ENCODE peak calls at places on chromosome 1, in ten cellular contexts. N is heart right ventricle; Z is uterus; A is aorta; P is CD8-positive, alpha-beta memory T cell; V is DND-41; H is cardiac muscle cell; G is heart left ventricle; D is CD4-positive, alpha-beta T cell; L is iPS DF 6.9. O is an unnamed sample.

GRCh38 chr1:222105393-222105737 is 363.5 kb upstream of the DUSP10 start:
- DNase-seq in N (no peak), Z (no peak), A (no peak), P (no peak), V (no peak), H (no peak), G (no peak), D (no peak), L (no peak), O (no peak)

GRCh38 chr1:173506437-173506836 is 29.3 kb downstream of the PRDX6 start:
- DNase-seq in N (no peak), Z (no peak), A (no peak), P (no peak), V (no peak), H (no peak), G (no peak), D (no peak), L (no peak), O (no peak)

GRCh38 chr1:27137544-27138075 is 17.3 kb downstream of the SLC9A1 start:
- DNase-seq in N (no peak), Z (no peak), A (peak; percentile 83), P (no peak), V (no peak), H (peak; percentile 31), G (peak; percentile 62), D (no peak), L (no peak), O (no peak)

GRCh38 chr1:59543211-59543668 is 246.3 kb downstream of the FGGY start:
- DNase-seq in N (no peak), Z (no peak), A (no peak), P (no peak), V (no peak), H (no peak), G (no peak), D (no peak), L (no peak), O (no peak)

GRCh38 chr1:97186381-97186780 is 464.8 kb downstream of the PTBP2 start:
- DNase-seq in N (no peak), Z (no peak), A (no peak), P (no peak), V (no peak), H (no peak), G (no peak), D (no peak), L (no peak), O (no peak)

GRCh38 chr1:53442297-53442696 is 16.9 kb upstream of the DMRTB1 start:
- DNase-seq in N (no peak), Z (no peak), A (no peak), P (no peak), V (no peak), H (no peak), G (no peak), D (no peak), L (no peak), O (no peak)

GRCh38 chr1:242877229-242877628 is 352.7 kb upstream of the PLD5 start:
- DNase-seq in N (peak; percentile 28), Z (no peak), A (no peak), P (no peak), V (no peak), H (peak; percentile 94), G (peak; percentile 31), D (no peak), L (no peak), O (no peak)

GRCh38 chr1:201009967-201010645 is 13.4 kb downstream of the KIF21B start:
- DNase-seq in N (no peak), Z (no peak), A (no peak), P (no peak), V (no peak), H (no peak), G (no peak), D (no peak), L (no peak), O (no peak)

GRCh38 chr1:33497410-33497809 is 25.0 kb downstream of the ZSCAN20 start:
- DNase-seq in N (no peak), Z (no peak), A (no peak), P (no peak), V (no peak), H (no peak), G (no peak), D (no peak), L (no peak), O (no peak)
- H3K9me3 ChIP-seq in N (peaks cover 51% of the 10 kb centered on the region), Z (no peaks in the 10 kb centered on the region), A (peaks cover 19% of the 10 kb centered on the region), P (peaks cover 27% of the 10 kb centered on the region), V (peaks cover 29% of the 10 kb centered on the region), H (peaks cover 14% of the 10 kb centered on the region), G (peaks cover 29% of the 10 kb centered on the region), D (peaks cover 46% of the 10 kb centered on the region), L (peaks cover 12% of the 10 kb centered on the region), O (peaks cover 15% of the 10 kb centered on the region)

GRCh38 chr1:30299393-30299792 is 424.0 kb downstream of the MATN1 start:
- DNase-seq in N (no peak), Z (no peak), A (no peak), P (no peak), V (no peak), H (no peak), G (no peak), D (no peak), L (no peak), O (no peak)
- H3K9me3 ChIP-seq in N (peaks cover 17% of the 10 kb centered on the region), Z (no peaks in the 10 kb centered on the region), A (peaks cover 2% of the 10 kb centered on the region), P (no peaks in the 10 kb centered on the region), V (peaks cover 8% of the 10 kb centered on the region), H (no peaks in the 10 kb centered on the region), G (no peaks in the 10 kb centered on the region), D (no peaks in the 10 kb centered on the region), L (no peaks in the 10 kb centered on the region), O (no peaks in the 10 kb centered on the region)

DNA sequence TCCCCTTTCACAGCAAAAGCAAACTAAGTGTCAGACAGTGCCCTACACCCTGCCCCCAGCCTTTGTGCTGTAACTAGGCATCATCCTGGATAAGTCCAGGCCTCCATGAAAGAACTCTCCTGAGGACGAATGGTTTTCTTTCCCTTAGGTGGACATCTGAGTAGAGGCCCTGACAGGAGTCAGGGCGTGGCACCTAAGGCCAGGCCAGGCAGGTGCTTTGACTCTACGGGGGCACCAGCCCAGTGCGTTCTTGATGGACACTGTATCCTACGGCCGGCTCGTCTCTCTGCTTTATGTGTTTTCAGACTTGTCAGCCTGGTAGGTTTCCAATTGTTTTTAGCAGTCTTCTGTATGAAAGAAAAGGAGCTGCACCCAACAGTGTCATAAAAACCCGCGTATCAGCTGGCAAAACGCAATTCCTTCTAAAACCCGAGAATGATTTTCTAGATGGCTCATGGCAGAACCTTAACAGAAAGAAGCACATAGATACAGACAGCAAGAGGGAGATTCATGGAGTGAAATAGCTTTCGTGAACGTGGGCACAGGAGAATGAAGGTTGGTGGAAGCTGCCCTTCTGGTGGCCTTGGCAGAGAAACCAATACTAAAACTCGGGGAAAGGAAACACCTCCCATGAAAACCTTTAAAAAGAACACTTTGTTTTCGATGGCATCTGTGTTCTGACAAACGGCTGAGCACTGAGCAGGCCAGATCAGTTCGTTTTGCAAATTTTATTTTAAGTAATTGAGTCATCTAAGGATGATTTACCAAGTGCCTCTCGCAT is 51.7 kb upstream of the AJAP1 start:
- DNase-seq in N (no peak), Z (no peak), A (no peak), P (no peak), V (no peak), H (no peak), G (no peak), D (no peak), L (no peak), O (no peak)
- H3K9me3 ChIP-seq in N (peaks cover 1% of the 10 kb centered on the region), Z (no peaks in the 10 kb centered on the region), A (no peaks in the 10 kb centered on the region), P (no peaks in the 10 kb centered on the region), V (no peaks in the 10 kb centered on the region), H (no peaks in the 10 kb centered on the region), G (no peaks in the 10 kb centered on the region), D (no peaks in the 10 kb centered on the region), L (peaks cover 12% of the 10 kb centered on the region), O (no peaks in the 10 kb centered on the region)

GRCh38 chr1:57910331-57910730 is 486.5 kb upstream of the DAB1 start:
- DNase-seq in N (no peak), Z (no peak), A (no peak), P (no peak), V (no peak), H (no peak), G (no peak), D (no peak), L (no peak), O (no peak)
- H3K9me3 ChIP-seq in N (peaks cover 13% of the 10 kb centered on the region), Z (no peaks in the 10 kb centered on the region), A (peaks cover 2% of the 10 kb centered on the region), P (no peaks in the 10 kb centered on the region), V (no peaks in the 10 kb centered on the region), H (no peaks in the 10 kb centered on the region), G (no peaks in the 10 kb centered on the region), D (no peaks in the 10 kb centered on the region), L (no peaks in the 10 kb centered on the region), O (no peaks in the 10 kb centered on the region)

GRCh38 chr1:8422439-8423133 is 104.7 kb downstream of the SLC45A1 start:
- DNase-seq in N (peak; percentile 33), Z (peak; percentile 61), A (no peak), P (no peak), V (peak; percentile 18), H (peak; percentile 43), G (peak; percentile 40), D (no peak), L (no peak), O (no peak)

GRCh38 chr1:8423134-8423701 is 105.3 kb downstream of the SLC45A1 start:
- DNase-seq in N (peak; percentile 38), Z (peak; percentile 42), A (peak; percentile 63), P (peak; percentile 61), V (peak; percentile 45), H (peak; percentile 57), G (peak; percentile 43), D (peak; percentile 54), L (no peak), O (peak; percentile 24)

GRCh38 chr1:8425150-8425780 is 107.4 kb downstream of the SLC45A1 start:
- DNase-seq in N (no peak), Z (no peak), A (no peak), P (no peak), V (no peak), H (no peak), G (no peak), D (no peak), L (no peak), O (no peak)

GRCh38 chr1:8424539-8425116 is 106.7 kb downstream of the SLC45A1 start:
- DNase-seq in N (peak; percentile 27), Z (no peak), A (peak; percentile 53), P (peak; percentile 62), V (peak; percentile 42), H (peak; percentile 68), G (peak; percentile 53), D (peak; percentile 60), L (no peak), O (peak; percentile 41)

DNA sequence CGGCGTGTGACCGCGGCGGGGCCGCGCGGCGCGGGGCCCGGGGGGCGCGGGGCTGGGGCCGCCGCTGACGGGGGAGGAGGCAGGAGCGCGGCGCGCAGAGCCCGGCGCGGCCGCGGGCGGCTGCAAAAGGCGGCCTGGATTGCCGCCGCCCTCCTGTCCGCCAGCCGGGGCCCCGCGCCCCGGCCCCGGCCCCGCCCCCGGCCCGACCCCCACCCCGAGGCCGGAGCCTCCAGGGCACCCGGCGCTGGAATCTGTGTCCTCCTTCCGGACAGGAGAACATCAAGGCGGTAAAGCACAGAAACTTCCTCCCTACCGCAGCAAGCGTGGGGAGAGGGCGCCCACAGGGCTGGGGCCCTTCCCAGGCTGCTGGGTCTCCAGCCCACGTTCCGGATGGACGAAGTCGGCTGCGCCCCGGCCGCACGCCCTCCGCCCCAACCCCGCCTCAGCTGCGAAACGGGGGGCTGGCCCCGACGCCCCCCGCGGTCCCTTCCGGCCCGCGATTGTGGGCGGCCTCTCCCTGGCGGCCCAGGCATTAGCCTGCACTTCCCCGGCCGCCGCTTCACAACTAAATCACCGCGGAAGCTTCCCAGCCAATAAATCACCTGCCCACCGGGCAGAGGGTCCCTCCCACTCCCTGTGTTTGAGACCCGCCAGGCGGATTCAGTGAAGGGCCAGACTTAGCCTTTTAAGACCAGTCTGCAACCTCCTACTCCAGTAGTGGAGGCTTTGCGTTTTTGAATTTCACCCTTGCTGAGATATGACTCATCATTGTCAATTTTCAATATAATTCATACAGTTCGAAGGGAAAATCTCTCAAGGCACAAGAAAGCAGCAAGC is 106.0 kb downstream of the SLC45A1 start:
- DNase-seq in N (peak; percentile 54), Z (peak; percentile 62), A (peak; percentile 70), P (peak; percentile 73), V (peak; percentile 46), H (peak; percentile 81), G (peak; percentile 54), D (peak; percentile 61), L (no peak), O (peak; percentile 52)
- H3K9me3 ChIP-seq in N (no peaks in the 10 kb centered on the region), Z (no peaks in the 10 kb centered on the region), A (no peaks in the 10 kb centered on the region), P (no peaks in the 10 kb centered on the region), V (no peaks in the 10 kb centered on the region), H (no peaks in the 10 kb centered on the region), G (no peaks in the 10 kb centered on the region), D (no peaks in the 10 kb centered on the region), L (no peaks in the 10 kb centered on the region), O (no peaks in the 10 kb centered on the region)

O was measured in T-helper 17 cell.